ENCODE peak calls at places on chromosomes 7 and 10, in six cellular contexts. F is osteocyte, E is brain microvascular endothelial cell, H is ovary, G is fibroblast of pulmonary artery, R is cardiac fibroblast. P is an unnamed sample.

GRCh38 chr7:16744518-16745250 is 8.9 kb upstream of the TSPAN13 start:
- DNase-seq in F (no peak), E (no peak), H (no peak), G (no peak), R (no peak), P (no peak)

GRCh38 chr7:134068670-134069069 is 58.5 kb upstream of the LRGUK start:
- DNase-seq in F (no peak), E (no peak), H (no peak), G (no peak), R (no peak), P (no peak)

GRCh38 chr10:91924212-91925021 is 847 bp downstream of the BTAF1 start:
- DNase-seq in F (no peak), E (no peak), H (no peak), G (peak), R (peak), P (no peak)

GRCh38 chr7:30330134-30331111 is 46.0 kb downstream of the ZNRF2 start:
- DNase-seq in F (no peak), E (no peak), H (no peak), G (no peak), R (no peak), P (peak)

GRCh38 chr10:61835069-61835908 is 66.2 kb upstream of the ARID5B start:
- DNase-seq in F (no peak), E (peak), H (no peak), G (peak), R (peak), P (peak)

GRCh38 chr10:91311601-91312000 is 91.1 kb downstream of the PCGF5 start:
- DNase-seq in F (no peak), E (no peak), H (no peak), G (no peak), R (no peak), P (no peak)

GRCh38 chr7:75611557-75612178 is 119.5 kb downstream of the SPDYE5 start:
- DNase-seq in F (no peak), E (no peak), H (peak), G (no peak), R (peak), P (no peak)

GRCh38 chr10:101834341-101834740 is 9.3 kb downstream of the KCNIP2 start:
- DNase-seq in F (no peak), E (no peak), H (no peak), G (no peak), R (no peak), P (no peak)

GRCh38 chr7:44764081-44764480 is 15.4 kb downstream of the ZMIZ2 start:
- DNase-seq in F (no peak), E (no peak), H (no peak), G (no peak), R (no peak), P (no peak)

GRCh38 chr10:52172581-52172980 is 141.5 kb upstream of the DKK1 start:
- DNase-seq in F (no peak), E (peak), H (no peak), G (peak), R (peak), P (no peak)
- TF ChIP-seq CTCF in F (peak), E (peak), H (no peak), G (peak), R (peak), P (no peak)

GRCh38 chr7:14666913-14667312 is 235.6 kb downstream of the DGKB start:
- DNase-seq in F (no peak), E (no peak), H (no peak), G (no peak), R (no peak), P (no peak)
- TF ChIP-seq CTCF in F (no peak), E (no peak), H (no peak), G (no peak), R (no peak), P (no peak)

DNA sequence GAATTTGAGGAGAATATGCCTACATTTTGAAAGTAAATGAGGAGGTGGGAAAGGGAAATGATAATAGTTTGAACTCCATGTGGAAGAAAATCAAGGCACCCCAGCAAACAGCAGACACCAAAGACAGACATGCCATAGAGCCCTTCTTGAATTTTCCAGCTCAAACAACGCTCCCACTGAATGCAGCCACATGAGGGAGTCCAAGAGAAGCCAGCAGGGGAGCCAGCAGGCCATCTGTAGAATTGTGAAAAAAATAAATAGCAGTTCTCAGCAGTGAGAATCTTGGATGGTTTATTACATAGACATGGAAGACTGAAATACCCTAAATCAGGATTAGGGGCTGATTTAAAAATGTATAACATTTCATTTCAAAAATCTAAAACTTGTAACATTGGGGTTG is 1567.3 kb upstream of the LRRTM3 start:
- DNase-seq in F (no peak), E (peak), H (no peak), G (peak), R (peak), P (no peak)
- TF ChIP-seq CTCF in F (peak), E (peak), H (no peak), G (peak), R (peak), P (no peak)

GRCh38 chr10:117721883-117722282 is 179.3 kb downstream of the EMX2 start:
- DNase-seq in F (no peak), E (no peak), H (no peak), G (no peak), R (no peak), P (no peak)

GRCh38 chr10:117719558-117719957 is 177.0 kb downstream of the EMX2 start:
- DNase-seq in F (no peak), E (no peak), H (no peak), G (no peak), R (no peak), P (no peak)

GRCh38 chr10:117718970-117719369 is 176.4 kb downstream of the EMX2 start:
- DNase-seq in F (no peak), E (no peak), H (no peak), G (no peak), R (no peak), P (no peak)

GRCh38 chr10:117720931-117721826 is 178.6 kb downstream of the EMX2 start:
- DNase-seq in F (no peak), E (no peak), H (no peak), G (no peak), R (no peak), P (no peak)

GRCh38 chr10:117723343-117723742 is 180.8 kb downstream of the EMX2 start:
- DNase-seq in F (peak), E (no peak), H (no peak), G (no peak), R (no peak), P (no peak)
- TF ChIP-seq CTCF in F (no peak), E (no peak), H (no peak), G (no peak), R (no peak), P (no peak)

DNA sequence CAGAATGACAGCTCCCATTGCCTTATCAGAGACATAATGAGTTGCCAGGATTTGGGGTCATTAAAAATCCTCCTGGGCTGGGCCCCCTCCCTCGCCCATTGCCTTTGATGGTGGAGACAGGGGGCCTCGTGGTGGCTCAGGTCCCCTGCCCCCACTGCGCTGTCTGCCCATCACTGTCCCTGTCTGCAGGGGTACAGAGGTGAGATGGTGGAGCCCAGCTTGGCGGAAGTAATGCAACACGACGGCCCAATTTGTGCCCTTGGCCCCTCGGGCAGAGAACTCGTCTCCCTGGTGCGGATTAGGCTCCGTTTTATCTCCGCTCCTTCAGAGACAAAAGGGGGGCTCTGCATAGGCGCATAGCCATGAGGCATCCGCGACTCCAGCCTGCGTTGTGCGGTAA is 152.4 kb upstream of the UNC5B start:
- DNase-seq in F (no peak), E (no peak), H (no peak), G (no peak), R (no peak), P (no peak)
- TF ChIP-seq CTCF in F (no peak), E (no peak), H (no peak), G (no peak), R (no peak), P (no peak)

DNA sequence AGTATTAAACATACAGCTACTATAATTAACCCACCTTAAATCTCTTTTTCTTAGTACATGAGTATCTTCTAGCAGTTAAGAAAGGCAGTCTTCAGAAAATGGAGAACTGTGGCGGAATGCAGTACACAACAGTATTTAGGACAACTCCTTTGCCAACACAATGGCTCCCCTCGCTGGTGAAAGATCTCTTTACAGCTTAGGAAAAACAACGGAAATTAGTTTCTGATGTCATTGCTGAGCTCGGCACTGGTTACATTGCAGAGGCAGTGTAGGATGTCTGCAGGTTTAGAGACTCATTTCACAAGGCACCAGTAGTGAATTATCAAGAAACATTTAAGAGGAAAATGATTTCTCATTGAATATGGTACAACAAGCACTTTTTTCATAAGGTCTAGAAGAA is 43.4 kb downstream of the GLRX3 start:
- DNase-seq in F (no peak), E (peak), H (no peak), G (peak), R (peak), P (no peak)
- TF ChIP-seq CTCF in F (peak), E (peak), H (no peak), G (peak), R (peak), P (no peak)

GRCh38 chr10:122646511-122647382 is 52.9 kb downstream of the C10orf120 start:
- DNase-seq in F (peak), E (no peak), H (no peak), G (no peak), R (no peak), P (no peak)

GRCh38 chr10:122650331-122650730 is 49.3 kb downstream of the C10orf120 start:
- DNase-seq in F (no peak), E (no peak), H (no peak), G (no peak), R (no peak), P (no peak)

GRCh38 chr10:122649903-122650302 is 49.7 kb downstream of the C10orf120 start:
- DNase-seq in F (no peak), E (no peak), H (no peak), G (no peak), R (no peak), P (no peak)

GRCh38 chr10:122647383-122647968 is 52.2 kb downstream of the C10orf120 start:
- DNase-seq in F (peak), E (no peak), H (no peak), G (no peak), R (no peak), P (no peak)

GRCh38 chr10:122648599-122649428 is 50.8 kb downstream of the C10orf120 start:
- DNase-seq in F (no peak), E (peak), H (no peak), G (peak), R (peak), P (no peak)
- TF ChIP-seq CTCF in F (peak), E (peak), H (no peak), G (peak), R (peak), P (peak)

GRCh38 chr7:124171068-124171467 is 138.2 kb upstream of the TMEM229A start:
- DNase-seq in F (no peak), E (peak), H (no peak), G (peak), R (peak), P (no peak)
- TF ChIP-seq CTCF in F (peak), E (peak), H (no peak), G (peak), R (no peak), P (no peak)

GRCh38 chr7:129778770-129779601 is 167.5 kb downstream of the NRF1 start:
- DNase-seq in F (no peak), E (no peak), H (no peak), G (no peak), R (no peak), P (no peak)
- TF ChIP-seq CTCF in F (peak), E (no peak), H (no peak), G (no peak), R (no peak), P (peak)

DNA sequence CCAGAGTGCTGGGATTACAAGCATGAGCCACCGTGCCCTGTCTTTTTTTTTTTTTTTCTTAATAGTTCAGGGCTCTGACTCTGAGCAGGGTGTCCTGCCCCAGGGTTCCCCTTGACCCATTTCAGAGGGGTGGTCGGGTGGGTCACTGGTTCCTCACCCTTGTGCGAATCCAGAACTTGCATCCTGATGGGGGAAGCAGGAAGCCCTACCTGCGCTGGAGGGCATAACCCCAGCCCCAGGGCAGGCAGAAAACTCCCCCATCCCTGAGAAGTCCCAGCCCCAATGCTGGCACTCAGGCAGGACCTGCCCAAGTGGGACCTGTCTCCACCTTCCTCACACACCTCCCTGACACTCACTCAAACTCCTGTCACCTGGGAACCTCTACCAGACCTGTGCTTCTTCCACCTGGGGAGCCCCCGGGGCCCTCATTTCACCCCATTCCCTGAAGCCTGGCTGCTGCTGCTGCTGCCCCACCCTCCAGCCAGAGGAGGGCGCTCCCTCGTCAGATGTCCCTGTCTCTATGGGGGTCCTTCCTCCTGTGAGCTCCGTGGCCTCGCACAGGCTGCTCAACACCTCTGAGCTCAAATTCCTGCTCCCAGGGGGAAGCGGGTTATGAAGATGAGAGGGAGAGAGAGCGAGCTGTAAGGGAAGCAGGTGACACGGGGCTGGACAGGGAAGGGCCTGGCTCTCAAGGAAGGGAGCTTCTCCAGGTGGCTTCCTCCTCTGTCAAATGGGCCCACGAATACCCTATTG is 15.1 kb upstream of the ZNF273 start:
- DNase-seq in F (peak), E (no peak), H (no peak), G (no peak), R (no peak), P (no peak)
- TF ChIP-seq CTCF in F (peak), E (peak), H (no peak), G (peak), R (peak), P (peak)

P was measured in B cell.